ENCODE peak calls at places on chromosomes 3 and 15, in eight cellular contexts. A is glomerular endothelial cell; R is ELR; C is head of caudate nucleus; S is activated naive CD4-positive, alpha-beta T cell treated with anti-CD3 and anti-CD28 coated beads for 36 hours; Z is foreskin keratinocyte; D is tibial nerve; H is fibroblast of lung. O is an unnamed sample.

GRCh38 chr3:128385080-128385832 is 81.4 kb downstream of the DNAJB8 start:
- DNase-seq in H (peak), Z (no peak), C (no peak), A (no peak), D (peak), R (no peak), S (no peak), O (no peak)

GRCh38 chr3:17179381-17180205 is 294.8 kb downstream of the PLCL2 start:
- DNase-seq in Z (peak), H (peak), D (no peak), C (peak), R (no peak), S (no peak), A (no peak), O (no peak)

GRCh38 chr3:170623524-170623923 is 37.6 kb upstream of the SLC7A14 start:
- DNase-seq in C (no peak), Z (no peak), H (no peak), D (no peak), R (no peak), S (no peak), A (no peak), O (no peak)

GRCh38 chr15:60582370-60583036 is 103.6 kb upstream of the ICE2 start:
- DNase-seq in S (peak), Z (no peak), C (no peak), H (no peak), A (no peak), R (no peak), D (no peak), O (no peak)

GRCh38 chr3:130772124-130772523 is 25.5 kb upstream of the PIK3R4 start:
- DNase-seq in A (no peak), Z (no peak), H (no peak), C (no peak), R (no peak), D (no peak), S (no peak), O (no peak)

GRCh38 chr15:94057305-94057704 is 174.1 kb upstream of the MCTP2 start:
- DNase-seq in A (no peak), C (no peak), R (no peak), Z (peak), H (no peak), D (no peak), S (no peak), O (no peak)

GRCh38 chr3:195467641-195468390 is 25.0 kb upstream of the ACAP2 start:
- DNase-seq in R (peak), A (no peak), S (no peak), D (no peak), H (peak), Z (peak), C (no peak), O (no peak)

GRCh38 chr3:173743512-173743911 is 346.0 kb downstream of the NLGN1 start:
- DNase-seq in C (no peak), R (no peak), S (no peak), H (no peak), Z (no peak), D (no peak), A (no peak), O (no peak)

GRCh38 chr15:28012231-28012630 is 86.9 kb downstream of the OCA2 start:
- DNase-seq in Z (no peak), C (no peak), H (no peak), A (no peak), D (no peak), S (no peak), R (no peak), O (no peak)

GRCh38 chr3:63067999-63068645 is 192.9 kb upstream of the CADPS start:
- DNase-seq in H (peak), R (peak), Z (peak), C (no peak), S (peak), D (no peak), A (no peak), O (peak)

GRCh38 chr15:45157974-45158373 is 28.2 kb downstream of the DUOX1 start:
- DNase-seq in S (no peak), A (no peak), R (peak), Z (peak), D (peak), C (peak), H (peak), O (no peak)

GRCh38 chr15:90211009-90211408 is 9.9 kb downstream of the SEMA4B start:
- DNase-seq in Z (no peak), C (no peak), H (no peak), S (no peak), A (no peak), D (no peak), R (no peak), O (no peak)